ENCODE peak calls at places on chromosomes 3 and 15, in six cellular contexts. One of them, this sample, is unnamed.
A peak's percentile ranks its signal among the peaks of the same experiment; 100 is the strongest.

GRCh38 chr3:58154752-58155449 is 55.9 kb downstream of the DNASE1L3 start:
- DNase-seq in NCI-H2081: no peak
- DNase-seq in posterior vena cava: peak; percentile 47
- DNase-seq in NCI-H460: no peak
- DNase-seq in left cardiac atrium: peak; percentile 7
- DNase-seq in non-pigmented ciliary epithelial cell: no peak
- DNase-seq in this sample: no peak

GRCh38 chr3:20042331-20042730 is 2.1 kb downstream of the KAT2B start:
- DNase-seq in NCI-H460: no peak
- DNase-seq in non-pigmented ciliary epithelial cell: no peak
- DNase-seq in left cardiac atrium: no peak
- DNase-seq in posterior vena cava: no peak
- DNase-seq in NCI-H2081: no peak
- DNase-seq in this sample: no peak

GRCh38 chr3:186826978-186827857 is 15.3 kb upstream of the ADIPOQ start:
- DNase-seq in left cardiac atrium: peak; percentile 87
- DNase-seq in posterior vena cava: peak; percentile 95
- DNase-seq in NCI-H460: peak; percentile 72
- DNase-seq in NCI-H2081: peak; percentile 91
- DNase-seq in non-pigmented ciliary epithelial cell: no peak
- DNase-seq in this sample: peak; percentile 87

GRCh38 chr15:89999676-90000174 is 1.4 kb upstream of the ZNF710 start:
- DNase-seq in left cardiac atrium: no peak
- DNase-seq in non-pigmented ciliary epithelial cell: no peak
- DNase-seq in NCI-H2081: no peak
- DNase-seq in posterior vena cava: no peak
- DNase-seq in NCI-H460: no peak
- DNase-seq in this sample: no peak

GRCh38 chr3:171907761-171908160 is 64.6 kb downstream of the TMEM212 start:
- DNase-seq in NCI-H460: no peak
- DNase-seq in NCI-H2081: no peak
- DNase-seq in non-pigmented ciliary epithelial cell: no peak
- DNase-seq in posterior vena cava: no peak
- DNase-seq in left cardiac atrium: no peak
- DNase-seq in this sample: no peak

GRCh38 chr15:80152896-80153876 is at the start of gene FAH:
- DNase-seq in NCI-H2081: no peak
- DNase-seq in non-pigmented ciliary epithelial cell: no peak
- DNase-seq in left cardiac atrium: no peak
- DNase-seq in posterior vena cava: peak; percentile 90
- DNase-seq in NCI-H460: no peak
- DNase-seq in this sample: no peak

GRCh38 chr3:196016485-196016884 is 65.4 kb downstream of the TFRC start:
- DNase-seq in NCI-H2081: no peak
- DNase-seq in left cardiac atrium: no peak
- DNase-seq in posterior vena cava: no peak
- DNase-seq in non-pigmented ciliary epithelial cell: peak; percentile 37
- DNase-seq in NCI-H460: no peak
- DNase-seq in this sample: no peak

GRCh38 chr3:188631291-188632010 is 477.5 kb downstream of the LPP start:
- DNase-seq in NCI-H2081: no peak
- DNase-seq in posterior vena cava: no peak
- DNase-seq in left cardiac atrium: no peak
- DNase-seq in NCI-H460: no peak
- DNase-seq in non-pigmented ciliary epithelial cell: peak; percentile 71
- DNase-seq in this sample: no peak

GRCh38 chr3:143124683-143125520 is 5.3 kb downstream of the CHST2 start:
- DNase-seq in posterior vena cava: no peak
- DNase-seq in NCI-H460: no peak
- DNase-seq in left cardiac atrium: no peak
- DNase-seq in non-pigmented ciliary epithelial cell: no peak
- DNase-seq in NCI-H2081: peak; percentile 73
- DNase-seq in this sample: no peak

GRCh38 chr3:37660782-37661181 is 200.9 kb upstream of the CTDSPL start:
- DNase-seq in NCI-H2081: no peak
- DNase-seq in posterior vena cava: no peak
- DNase-seq in NCI-H460: no peak
- DNase-seq in non-pigmented ciliary epithelial cell: no peak
- DNase-seq in left cardiac atrium: no peak
- DNase-seq in this sample: no peak

GRCh38 chr15:75648156-75649000 is 666 bp downstream of the SNX33 start:
- DNase-seq in NCI-H2081: no peak
- DNase-seq in posterior vena cava: peak; percentile 87
- DNase-seq in left cardiac atrium: peak; percentile 64
- DNase-seq in NCI-H460: no peak
- DNase-seq in non-pigmented ciliary epithelial cell: no peak
- DNase-seq in this sample: peak; percentile 81

GRCh38 chr3:106093616-106094015 is 224.8 kb upstream of the CBLB start:
- DNase-seq in non-pigmented ciliary epithelial cell: no peak
- DNase-seq in left cardiac atrium: no peak
- DNase-seq in posterior vena cava: no peak
- DNase-seq in NCI-H2081: no peak
- DNase-seq in NCI-H460: no peak
- DNase-seq in this sample: no peak

GRCh38 chr3:181839915-181840295 is 128.2 kb downstream of the SOX2 start:
- DNase-seq in NCI-H460: no peak
- DNase-seq in non-pigmented ciliary epithelial cell: no peak
- DNase-seq in NCI-H2081: peak; percentile 71
- DNase-seq in posterior vena cava: no peak
- DNase-seq in left cardiac atrium: no peak
- DNase-seq in this sample: no peak

GRCh38 chr15:58931985-58932384 is 1.5 kb downstream of the SLTM start:
- DNase-seq in non-pigmented ciliary epithelial cell: no peak
- DNase-seq in NCI-H460: no peak
- DNase-seq in NCI-H2081: no peak
- DNase-seq in posterior vena cava: no peak
- DNase-seq in left cardiac atrium: no peak
- DNase-seq in this sample: no peak

GRCh38 chr3:30122359-30122758 is 484.0 kb upstream of the TGFBR2 start:
- DNase-seq in non-pigmented ciliary epithelial cell: no peak
- DNase-seq in left cardiac atrium: no peak
- DNase-seq in NCI-H2081: no peak
- DNase-seq in posterior vena cava: no peak
- DNase-seq in NCI-H460: no peak
- DNase-seq in this sample: no peak

GRCh38 chr3:10248984-10249748 is 907 bp downstream of the TATDN2 start:
- DNase-seq in NCI-H460: no peak
- DNase-seq in posterior vena cava: peak; percentile 77
- DNase-seq in NCI-H2081: no peak
- DNase-seq in non-pigmented ciliary epithelial cell: no peak
- DNase-seq in left cardiac atrium: peak; percentile 40
- DNase-seq in this sample: peak; percentile 69

GRCh38 chr3:149813367-149814281 is 609 bp downstream of the RNF13 start:
- DNase-seq in posterior vena cava: peak; percentile 55
- DNase-seq in left cardiac atrium: peak; percentile 24
- DNase-seq in non-pigmented ciliary epithelial cell: no peak
- DNase-seq in NCI-H2081: peak; percentile 53
- DNase-seq in NCI-H460: no peak
- DNase-seq in this sample: no peak

GRCh38 chr15:76330281-76330680 is 6.3 kb upstream of the ISL2 start:
- DNase-seq in posterior vena cava: no peak
- DNase-seq in non-pigmented ciliary epithelial cell: no peak
- DNase-seq in NCI-H460: peak; percentile 68
- DNase-seq in NCI-H2081: peak; percentile 31
- DNase-seq in left cardiac atrium: peak; percentile 60
- DNase-seq in this sample: no peak

GRCh38 chr3:130429069-130430023 is 83.9 kb downstream of the COL6A5 start:
- DNase-seq in NCI-H2081: no peak
- DNase-seq in non-pigmented ciliary epithelial cell: no peak
- DNase-seq in left cardiac atrium: no peak
- DNase-seq in posterior vena cava: no peak
- DNase-seq in NCI-H460: no peak
- DNase-seq in this sample: no peak

GRCh38 chr3:62229908-62230307 is 143.4 kb downstream of the FEZF2 start:
- DNase-seq in NCI-H460: peak; percentile 1
- DNase-seq in left cardiac atrium: no peak
- DNase-seq in non-pigmented ciliary epithelial cell: no peak
- DNase-seq in NCI-H2081: no peak
- DNase-seq in posterior vena cava: no peak
- DNase-seq in this sample: no peak

GRCh38 chr15:78944202-78944625 is 632 bp downstream of the CTSH start:
- DNase-seq in posterior vena cava: no peak
- DNase-seq in non-pigmented ciliary epithelial cell: no peak
- DNase-seq in NCI-H460: no peak
- DNase-seq in NCI-H2081: no peak
- DNase-seq in left cardiac atrium: no peak
- DNase-seq in this sample: no peak

GRCh38 chr3:38662544-38662943 is 13.1 kb upstream of the SCN5A start:
- DNase-seq in posterior vena cava: no peak
- DNase-seq in left cardiac atrium: no peak
- DNase-seq in NCI-H460: peak; percentile 20
- DNase-seq in NCI-H2081: peak; percentile 42
- DNase-seq in non-pigmented ciliary epithelial cell: peak; percentile 8
- DNase-seq in this sample: no peak

GRCh38 chr3:135989247-135989646 is 23.7 kb downstream of the PPP2R3A start:
- DNase-seq in left cardiac atrium: no peak
- DNase-seq in NCI-H2081: no peak
- DNase-seq in non-pigmented ciliary epithelial cell: no peak
- DNase-seq in NCI-H460: no peak
- DNase-seq in posterior vena cava: no peak
- DNase-seq in this sample: no peak

GRCh38 chr3:197308591-197308990 is 10.2 kb upstream of the DLG1 start:
- DNase-seq in non-pigmented ciliary epithelial cell: no peak
- DNase-seq in NCI-H2081: no peak
- DNase-seq in left cardiac atrium: no peak
- DNase-seq in NCI-H460: no peak
- DNase-seq in posterior vena cava: no peak
- DNase-seq in this sample: no peak

GRCh38 chr3:135917076-135917475 is 48.5 kb upstream of the PPP2R3A start:
- DNase-seq in left cardiac atrium: no peak
- DNase-seq in NCI-H2081: no peak
- DNase-seq in NCI-H460: no peak
- DNase-seq in posterior vena cava: no peak
- DNase-seq in non-pigmented ciliary epithelial cell: no peak
- DNase-seq in this sample: no peak

GRCh38 chr3:45618081-45618509 is 23.5 kb downstream of the LIMD1 start:
- DNase-seq in non-pigmented ciliary epithelial cell: no peak
- DNase-seq in posterior vena cava: no peak
- DNase-seq in NCI-H460: peak; percentile 71
- DNase-seq in left cardiac atrium: no peak
- DNase-seq in NCI-H2081: no peak
- DNase-seq in this sample: no peak

GRCh38 chr3:122310361-122310760 is 14.7 kb upstream of the CSTA start:
- DNase-seq in non-pigmented ciliary epithelial cell: no peak
- DNase-seq in left cardiac atrium: no peak
- DNase-seq in NCI-H460: no peak
- DNase-seq in NCI-H2081: no peak
- DNase-seq in posterior vena cava: no peak
- DNase-seq in this sample: no peak

GRCh38 chr15:32952062-32952461 is 234.3 kb downstream of the GREM1 start:
- DNase-seq in NCI-H460: no peak
- DNase-seq in left cardiac atrium: no peak
- DNase-seq in non-pigmented ciliary epithelial cell: no peak
- DNase-seq in NCI-H2081: no peak
- DNase-seq in posterior vena cava: no peak
- DNase-seq in this sample: no peak

GRCh38 chr3:30549600-30549999 is 56.8 kb upstream of the TGFBR2 start:
- DNase-seq in posterior vena cava: no peak
- DNase-seq in left cardiac atrium: no peak
- DNase-seq in non-pigmented ciliary epithelial cell: no peak
- DNase-seq in NCI-H2081: peak; percentile 24
- DNase-seq in NCI-H460: no peak
- DNase-seq in this sample: no peak

GRCh38 chr15:74174966-74175270 is 1.4 kb downstream of the ISLR start:
- DNase-seq in NCI-H460: no peak
- DNase-seq in left cardiac atrium: no peak
- DNase-seq in NCI-H2081: no peak
- DNase-seq in non-pigmented ciliary epithelial cell: no peak
- DNase-seq in posterior vena cava: no peak
- DNase-seq in this sample: no peak

GRCh38 chr3:187737401-187738088 is 7.7 kb downstream of the BCL6 start:
- DNase-seq in posterior vena cava: peak; percentile 96
- DNase-seq in NCI-H460: no peak
- DNase-seq in non-pigmented ciliary epithelial cell: no peak
- DNase-seq in NCI-H2081: no peak
- DNase-seq in left cardiac atrium: peak; percentile 86
- DNase-seq in this sample: peak; percentile 88

GRCh38 chr15:69340243-69340991 is 41.7 kb downstream of the PAQR5 start:
- DNase-seq in non-pigmented ciliary epithelial cell: no peak
- DNase-seq in posterior vena cava: no peak
- DNase-seq in NCI-H2081: no peak
- DNase-seq in NCI-H460: no peak
- DNase-seq in left cardiac atrium: no peak
- DNase-seq in this sample: no peak

GRCh38 chr15:57146394-57147140 is 228.1 kb downstream of the TCF12 start:
- DNase-seq in left cardiac atrium: no peak
- DNase-seq in non-pigmented ciliary epithelial cell: no peak
- DNase-seq in NCI-H460: peak; percentile 40
- DNase-seq in posterior vena cava: no peak
- DNase-seq in NCI-H2081: peak; percentile 73
- DNase-seq in this sample: no peak

GRCh38 chr3:57852896-57853295 is 96.8 kb downstream of the SLMAP start:
- DNase-seq in NCI-H460: peak; percentile 4
- DNase-seq in non-pigmented ciliary epithelial cell: no peak
- DNase-seq in posterior vena cava: no peak
- DNase-seq in left cardiac atrium: no peak
- DNase-seq in NCI-H2081: no peak
- DNase-seq in this sample: no peak

GRCh38 chr3:194585880-194586281 is 47.3 kb downstream of the TMEM44 start:
- DNase-seq in non-pigmented ciliary epithelial cell: no peak
- DNase-seq in NCI-H460: no peak
- DNase-seq in left cardiac atrium: no peak
- DNase-seq in posterior vena cava: no peak
- DNase-seq in NCI-H2081: no peak
- DNase-seq in this sample: no peak

GRCh38 chr3:141659821-141660597 is 78.1 kb upstream of the RNF7 start:
- DNase-seq in non-pigmented ciliary epithelial cell: no peak
- DNase-seq in NCI-H2081: peak; percentile 87
- DNase-seq in NCI-H460: peak; percentile 13
- DNase-seq in left cardiac atrium: peak; percentile 50
- DNase-seq in posterior vena cava: peak; percentile 87
- DNase-seq in this sample: peak; percentile 72

GRCh38 chr15:35519536-35520149 is 26.3 kb downstream of the DPH6 start:
- DNase-seq in posterior vena cava: no peak
- DNase-seq in left cardiac atrium: no peak
- DNase-seq in NCI-H460: peak; percentile 50
- DNase-seq in NCI-H2081: peak; percentile 66
- DNase-seq in non-pigmented ciliary epithelial cell: peak; percentile 17
- DNase-seq in this sample: no peak

GRCh38 chr15:48205981-48206380 is at the start of gene SLC12A1:
- DNase-seq in NCI-H460: no peak
- DNase-seq in NCI-H2081: no peak
- DNase-seq in non-pigmented ciliary epithelial cell: no peak
- DNase-seq in left cardiac atrium: no peak
- DNase-seq in posterior vena cava: no peak
- DNase-seq in this sample: no peak

GRCh38 chr3:48446425-48447193 is at the start of gene ATRIP:
- DNase-seq in non-pigmented ciliary epithelial cell: no peak
- DNase-seq in left cardiac atrium: peak; percentile 94
- DNase-seq in NCI-H460: peak; percentile 77
- DNase-seq in NCI-H2081: peak; percentile 83
- DNase-seq in posterior vena cava: peak; percentile 97
- DNase-seq in this sample: peak; percentile 93

GRCh38 chr3:161042023-161042501 is 63.1 kb downstream of the B3GALNT1 start:
- DNase-seq in left cardiac atrium: no peak
- DNase-seq in NCI-H2081: no peak
- DNase-seq in NCI-H460: no peak
- DNase-seq in posterior vena cava: no peak
- DNase-seq in non-pigmented ciliary epithelial cell: peak; percentile 47
- DNase-seq in this sample: no peak

This sample was measured in sciatic nerve.